ENCODE peak calls at places on chromosomes 11 and 22, in eight cellular contexts. J is activated T-cell treated with anti-CD3 and anti-CD28 coated beads, Interleukin-2, amount 50 U/mL, for 24 hours; H is GM03348; I is cardiac muscle cell; S is stimulated activated CD8-positive, alpha-beta memory T cell treated with anti-CD3 and anti-CD28 coated beads, Interleukin-15, amount 100 ng/mL, for 1 hour; Y is stimulated activated naive CD4-positive, alpha-beta T cell treated with Interleukin-2 at 50 U/mL for 16 hours; D is lung; V is naive thymus-derived CD8-positive, alpha-beta T cell. L is an unnamed sample.

GRCh38 chr11:1908579-1908978 is 10.9 kb upstream of the TNNT3 start:
- DNase-seq in J (no peak), H (no peak), I (no peak), S (no peak), Y (no peak), D (no peak), V (no peak), L (no peak)

GRCh38 chr11:123601136-123601535 is 53.3 kb downstream of the SCN3B start:
- DNase-seq in J (no peak), H (peak), I (no peak), S (no peak), Y (no peak), D (no peak), V (no peak), L (no peak)

GRCh38 chr11:75492181-75492820 is 33.4 kb downstream of the GDPD5 start:
- DNase-seq in J (peak), H (no peak), I (no peak), S (peak), Y (peak), D (no peak), V (peak), L (no peak)

GRCh38 chr11:11230802-11231562 is 122.1 kb downstream of the CSNK2A3 start:
- DNase-seq in J (no peak), H (no peak), I (peak), S (no peak), Y (no peak), D (no peak), V (no peak), L (no peak)

GRCh38 chr11:112794321-112794720 is 166.9 kb upstream of the NCAM1 start:
- DNase-seq in J (no peak), H (peak), I (no peak), S (no peak), Y (no peak), D (no peak), V (no peak), L (no peak)

GRCh38 chr11:121814962-121815361 is 301.1 kb downstream of the BLID start:
- DNase-seq in J (no peak), H (no peak), I (no peak), S (no peak), Y (no peak), D (no peak), V (no peak), L (no peak)

GRCh38 chr22:48708558-48709245 is 1119.0 kb downstream of the BRD1 start:
- DNase-seq in J (no peak), H (no peak), I (no peak), S (no peak), Y (no peak), D (no peak), V (peak), L (no peak)

GRCh38 chr22:46093796-46094195 is 56.5 kb upstream of the PPARA start:
- DNase-seq in J (no peak), H (no peak), I (no peak), S (no peak), Y (no peak), D (no peak), V (no peak), L (no peak)

GRCh38 chr11:406796-407650 is 7.8 kb downstream of the SIGIRR start:
- DNase-seq in J (peak), H (peak), I (peak), S (peak), Y (peak), D (peak), V (peak), L (peak)

GRCh38 chr22:49569286-49570031 is 258.2 kb downstream of the BRD1 start:
- DNase-seq in J (peak), H (no peak), I (no peak), S (no peak), Y (no peak), D (no peak), V (peak), L (no peak)

GRCh38 chr22:24944224-24944937 is 2.1 kb downstream of the LHFPL7 start:
- DNase-seq in J (no peak), H (no peak), I (no peak), S (no peak), Y (no peak), D (no peak), V (no peak), L (no peak)

GRCh38 chr22:26923498-26923897 is 266.1 kb downstream of the MIAT start:
- DNase-seq in J (no peak), H (no peak), I (no peak), S (no peak), Y (no peak), D (no peak), V (no peak), L (no peak)

GRCh38 chr11:47187723-47188122 is 1.5 kb upstream of the PACSIN3 start:
- DNase-seq in J (no peak), H (no peak), I (peak), S (no peak), Y (no peak), D (no peak), V (no peak), L (no peak)

GRCh38 chr11:8681837-8682218 is 637 bp downstream of the TRIM66 start:
- DNase-seq in J (no peak), H (no peak), I (no peak), S (no peak), Y (no peak), D (no peak), V (no peak), L (no peak)

GRCh38 chr22:23826510-23827350 is 12.1 kb downstream of the DERL3 start:
- DNase-seq in J (no peak), H (peak), I (no peak), S (no peak), Y (no peak), D (no peak), V (no peak), L (no peak)

GRCh38 chr11:84558085-84558905 is 1068.8 kb downstream of the DLG2 start:
- DNase-seq in J (no peak), H (peak), I (peak), S (no peak), Y (no peak), D (no peak), V (no peak), L (peak)

GRCh38 chr11:73671701-73672100 is 25.3 kb downstream of the PLEKHB1 start:
- DNase-seq in J (no peak), H (no peak), I (no peak), S (no peak), Y (no peak), D (no peak), V (no peak), L (no peak)

GRCh38 chr11:15826826-15827225 is 529.5 kb downstream of the SOX6 start:
- DNase-seq in J (no peak), H (peak), I (peak), S (no peak), Y (no peak), D (peak), V (no peak), L (no peak)

L was measured in GM12864.